ENCODE peak calls at places on chromosomes 12 and 14, in five cellular contexts. G, J, Z, P and B are unnamed samples.

GRCh38 chr12:101697197-101697929 is at the start of gene CHPT1:
- DNase-seq in G (peak; percentile 92), J (peak; percentile 93), Z (peak; percentile 81), P (peak; percentile 82), B (no peak)

GRCh38 chr12:13390921-13391320 is 194.4 kb downstream of the EMP1 start:
- DNase-seq in G (peak; percentile 74), J (no peak), Z (no peak), P (peak; percentile 26), B (no peak)

GRCh38 chr14:76328457-76329137 is 47.3 kb upstream of the ESRRB start:
- DNase-seq in G (no peak), J (no peak), Z (peak; percentile 12), P (no peak), B (no peak)

GRCh38 chr12:25958254-25959068 is at the start of gene RASSF8:
- DNase-seq in G (peak; percentile 94), J (peak; percentile 78), Z (peak; percentile 23), P (peak; percentile 79), B (no peak)

GRCh38 chr12:2273288-2273687 is 220.5 kb downstream of the CACNA1C start:
- DNase-seq in G (no peak), J (no peak), Z (no peak), P (no peak), B (no peak)

GRCh38 chr14:32472512-32473472 is 143.7 kb downstream of the AKAP6 start:
- DNase-seq in G (no peak), J (no peak), Z (peak; percentile 38), P (no peak), B (no peak)

GRCh38 chr12:57072661-57073060 is 5.9 kb downstream of the NEMP1 start:
- DNase-seq in G (no peak), J (no peak), Z (no peak), P (no peak), B (no peak)

GRCh38 chr12:110744176-110744575 is 1.5 kb upstream of the PPP1CC start:
- DNase-seq in G (no peak), J (no peak), Z (peak; percentile 69), P (no peak), B (no peak)

GRCh38 chr12:105469701-105470100 is 139.2 kb downstream of the C12orf75 start:
- DNase-seq in G (no peak), J (no peak), Z (no peak), P (no peak), B (no peak)

GRCh38 chr12:124824195-124824594 is 39.5 kb downstream of the SCARB1 start:
- DNase-seq in G (no peak), J (no peak), Z (no peak), P (no peak), B (no peak)

GRCh38 chr12:28443337-28443736 is 253.1 kb downstream of the CCDC91 start:
- DNase-seq in G (no peak), J (no peak), Z (no peak), P (no peak), B (no peak)

GRCh38 chr14:102187044-102187443 is 47.3 kb downstream of the WDR20 start:
- DNase-seq in G (no peak), J (peak; percentile 15), Z (no peak), P (no peak), B (no peak)

GRCh38 chr12:104137902-104138746 is at the start of gene NFYB:
- DNase-seq in G (peak; percentile 96), J (peak; percentile 94), Z (peak; percentile 95), P (peak; percentile 90), B (peak; percentile 83)

GRCh38 chr14:36660736-36661505 is 739 bp upstream of the PAX9 start:
- DNase-seq in G (no peak), J (no peak), Z (no peak), P (peak; percentile 56), B (no peak)

GRCh38 chr12:124938606-124939427 is 24.4 kb upstream of the UBC start:
- DNase-seq in G (peak; percentile 61), J (peak; percentile 36), Z (peak; percentile 78), P (no peak), B (peak; percentile 55)

GRCh38 chr12:107415066-107415465 is 270.5 kb upstream of the PWP1 start:
- DNase-seq in G (no peak), J (no peak), Z (no peak), P (no peak), B (no peak)

GRCh38 chr14:35821546-35822411 is 4.4 kb upstream of the BRMS1L start:
- DNase-seq in G (peak; percentile 61), J (peak; percentile 32), Z (peak; percentile 83), P (no peak), B (no peak)

GRCh38 chr12:23950775-23951391 is 1.4 kb upstream of the SOX5 start:
- DNase-seq in G (peak; percentile 9), J (peak; percentile 19), Z (peak; percentile 66), P (peak; percentile 44), B (no peak)

GRCh38 chr12:108482717-108483212 is 32.3 kb upstream of the FICD start:
- DNase-seq in G (no peak), J (peak; percentile 33), Z (no peak), P (no peak), B (no peak)

GRCh38 chr12:6639151-6639773 is 3.5 kb upstream of the LPAR5 start:
- DNase-seq in G (peak; percentile 8), J (peak; percentile 82), Z (no peak), P (no peak), B (no peak)

GRCh38 chr12:108302471-108303311 is 36.4 kb downstream of the CMKLR1 start:
- DNase-seq in G (peak; percentile 39), J (no peak), Z (peak; percentile 84), P (no peak), B (no peak)

GRCh38 chr12:80821513-80822000 is 104.8 kb downstream of the MYF5 start:
- DNase-seq in G (no peak), J (no peak), Z (no peak), P (peak; percentile 54), B (no peak)

DNA sequence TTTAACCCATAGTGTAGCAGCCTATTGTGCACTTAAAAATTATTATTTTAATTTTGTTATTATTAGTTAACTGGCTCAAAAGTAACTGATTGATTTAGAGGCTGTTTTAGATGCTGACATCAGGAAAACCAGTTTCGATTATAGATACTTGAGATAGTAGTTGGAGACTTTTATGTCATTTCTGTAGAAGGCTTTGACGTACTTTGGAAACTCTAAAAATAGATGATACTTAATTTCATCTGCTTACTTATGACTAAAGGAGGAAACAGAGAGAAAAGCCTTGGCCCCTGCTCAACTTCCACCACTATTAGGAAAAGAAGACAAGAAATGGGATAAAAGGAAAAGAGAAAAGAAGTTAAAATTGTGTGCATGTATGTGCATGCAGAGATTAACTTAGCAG is 219.3 kb upstream of the HMGA2 start:
- DNase-seq in G (no peak), J (no peak), Z (no peak), P (no peak), B (no peak)
- TF ChIP-seq CHD2 in G (no peak), J (no peak), Z (no peak), P (no peak), B (no peak)

DNA sequence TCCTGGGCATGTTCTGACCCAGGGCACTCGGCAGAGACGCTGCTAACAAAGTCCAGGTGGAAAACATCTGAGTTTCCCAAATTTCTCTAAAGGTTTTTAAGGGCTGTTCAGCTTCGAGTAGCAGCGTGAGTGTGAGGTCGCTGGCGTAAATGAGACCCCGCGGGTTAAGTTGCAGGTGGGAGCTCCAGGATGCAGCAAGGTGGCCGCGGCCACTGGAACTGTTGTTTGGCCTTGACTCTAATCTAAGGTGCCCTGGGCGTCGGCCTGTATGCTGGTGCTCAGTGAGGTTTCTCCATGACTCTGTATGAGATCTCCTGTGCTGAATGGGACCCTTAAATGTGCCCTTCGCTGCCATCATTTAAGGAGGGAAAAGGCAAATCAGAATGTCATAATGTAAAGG is 50.7 kb downstream of the ELK3 start:
- DNase-seq in G (no peak), J (no peak), Z (no peak), P (no peak), B (no peak)
- TF ChIP-seq TAF1 in G (no peak), J (no peak), Z (no peak), P (no peak), B (no peak)

DNA sequence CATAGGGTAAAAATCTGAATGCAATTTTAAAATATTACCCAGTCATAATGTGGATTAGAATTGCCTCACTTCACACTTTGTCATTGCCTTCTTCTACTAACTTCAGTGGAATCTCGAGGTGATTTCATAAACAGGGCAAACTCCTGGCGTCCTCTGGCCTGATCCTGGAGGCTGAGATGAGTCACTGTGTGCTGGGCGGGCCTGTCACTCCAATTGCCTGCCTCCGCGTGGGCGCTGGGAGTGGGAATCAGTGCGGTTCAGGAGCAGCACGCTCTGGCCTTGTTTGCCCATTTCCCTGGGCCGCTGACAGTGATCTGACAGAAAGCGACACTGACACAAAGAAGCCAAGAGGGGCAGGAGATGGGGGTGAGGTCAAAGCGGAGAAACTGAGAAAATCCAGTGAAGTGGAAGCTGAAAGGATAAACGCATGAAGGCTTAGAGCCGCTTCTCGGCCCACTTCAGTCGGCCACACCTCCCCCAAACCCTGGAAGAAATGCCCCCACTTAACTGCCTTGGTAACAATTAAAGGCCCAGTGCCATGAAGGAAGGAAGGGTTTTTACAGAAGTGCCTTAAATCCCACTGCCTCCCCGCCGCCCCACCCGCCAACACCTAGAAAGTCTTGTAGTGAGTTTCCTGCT is 29.8 kb downstream of the LGR5 start:
- DNase-seq in G (no peak), J (peak; percentile 39), Z (peak; percentile 55), P (no peak), B (no peak)
- TF ChIP-seq CHD2 in G (no peak), J (no peak), Z (no peak), P (no peak), B (no peak)

GRCh38 chr12:76035045-76035444 is 3.5 kb upstream of the PHLDA1 start:
- DNase-seq in G (no peak), J (no peak), Z (no peak), P (no peak), B (no peak)

GRCh38 chr12:76038176-76038575 is 6.6 kb upstream of the PHLDA1 start:
- DNase-seq in G (no peak), J (no peak), Z (no peak), P (no peak), B (no peak)

GRCh38 chr12:76040461-76040860 is 8.9 kb upstream of the PHLDA1 start:
- DNase-seq in G (no peak), J (no peak), Z (no peak), P (no peak), B (no peak)

GRCh38 chr12:76041406-76041805 is 9.8 kb upstream of the PHLDA1 start:
- DNase-seq in G (no peak), J (no peak), Z (no peak), P (no peak), B (no peak)

GRCh38 chr12:76037130-76038105 is 5.8 kb upstream of the PHLDA1 start:
- DNase-seq in G (peak; percentile 59), J (peak; percentile 64), Z (peak; percentile 77), P (no peak), B (peak; percentile 34)
- TF ChIP-seq TAF1 in G (no peak), J (no peak), Z (no peak), P (no peak), B (no peak)

DNA sequence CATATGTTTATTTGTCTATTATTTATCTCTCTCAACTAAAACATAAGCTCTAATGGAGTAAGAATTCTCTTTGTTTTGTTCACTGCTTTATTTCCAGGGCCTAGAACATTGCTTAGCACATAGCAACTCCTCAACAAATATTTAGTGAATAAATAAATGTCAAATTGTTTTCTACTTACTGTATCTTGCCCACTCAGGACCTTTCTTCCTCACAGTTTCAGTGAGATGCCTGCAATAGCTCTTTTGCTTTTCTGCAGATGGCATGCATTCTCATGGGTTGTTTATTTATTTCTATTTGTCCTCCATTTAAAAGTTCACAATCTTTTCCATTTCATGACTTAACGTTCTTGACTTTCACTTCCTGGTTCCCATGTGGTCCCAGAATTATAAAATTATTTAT is 94.9 kb upstream of the TTC7B start:
- DNase-seq in G (no peak), J (no peak), Z (no peak), P (no peak), B (no peak)
- TF ChIP-seq CHD2 in G (no peak), J (no peak), Z (no peak), P (no peak), B (no peak)

GRCh38 chr12:131167334-131167733 is 213.6 kb downstream of the ADGRD1 start:
- DNase-seq in G (no peak), J (no peak), Z (no peak), P (no peak), B (no peak)
- TF ChIP-seq TAF1 in G (no peak), J (no peak), Z (no peak), P (no peak), B (no peak)